ENCODE peak calls at places on chromosomes 2 and 18, in eight cellular contexts. O is mesenteric fat pad, T is tibial artery, N is brain pericyte, B is GM03348, J is NCI-H1092, S is T-cell, Q is WTC11. I is an unnamed sample.

GRCh38 chr2:65186872-65187851 is 40.5 kb upstream of the ACTR2 start:
- DNase-seq in O (no peak), T (peak), N (peak), B (peak), J (peak), S (peak), Q (peak), I (peak)

GRCh38 chr18:55406374-55407045 is 181.5 kb downstream of the TCF4 start:
- DNase-seq in O (no peak), T (no peak), N (no peak), B (no peak), J (peak), S (no peak), Q (no peak), I (no peak)

GRCh38 chr2:121102949-121103348 is 182.1 kb downstream of the TFCP2L1 start:
- DNase-seq in O (no peak), T (no peak), N (no peak), B (no peak), J (no peak), S (no peak), Q (no peak), I (no peak)

GRCh38 chr2:241094172-241094571 is 7.9 kb downstream of the MTERF4 start:
- DNase-seq in O (peak), T (no peak), N (no peak), B (no peak), J (no peak), S (no peak), Q (no peak), I (no peak)

GRCh38 chr2:119694994-119695521 is 16.1 kb downstream of the TMEM177 start:
- DNase-seq in O (no peak), T (no peak), N (no peak), B (peak), J (peak), S (peak), Q (no peak), I (peak)

GRCh38 chr2:201109186-201109585 is 6.8 kb upstream of the CFLAR start:
- DNase-seq in O (peak), T (no peak), N (no peak), B (no peak), J (no peak), S (no peak), Q (no peak), I (no peak)

GRCh38 chr2:52474091-52474490 is 1293.5 kb upstream of the CHAC2 start:
- DNase-seq in O (no peak), T (no peak), N (no peak), B (no peak), J (no peak), S (no peak), Q (no peak), I (peak)

GRCh38 chr2:128984066-128984465 is 665.4 kb upstream of the HS6ST1 start:
- DNase-seq in O (no peak), T (no peak), N (no peak), B (no peak), J (no peak), S (no peak), Q (no peak), I (no peak)

GRCh38 chr2:119699016-119699606 is 20.1 kb downstream of the TMEM177 start:
- DNase-seq in O (no peak), T (no peak), N (no peak), B (no peak), J (no peak), S (no peak), Q (no peak), I (no peak)

GRCh38 chr2:953975-954686 is 3.5 kb downstream of the SNTG2 start:
- DNase-seq in O (no peak), T (no peak), N (no peak), B (peak), J (no peak), S (no peak), Q (no peak), I (no peak)

GRCh38 chr2:3622967-3623366 is 28.1 kb downstream of the COLEC11 start:
- DNase-seq in O (no peak), T (no peak), N (no peak), B (no peak), J (no peak), S (no peak), Q (no peak), I (no peak)

GRCh38 chr18:47404845-47405244 is 153.4 kb upstream of the SKOR2 start:
- DNase-seq in O (no peak), T (no peak), N (no peak), B (no peak), J (no peak), S (no peak), Q (no peak), I (no peak)

GRCh38 chr2:43941359-43941758 is 54.4 kb downstream of the LRPPRC start:
- DNase-seq in O (no peak), T (no peak), N (no peak), B (no peak), J (no peak), S (no peak), Q (no peak), I (no peak)

GRCh38 chr18:11310476-11311086 is 161.2 kb upstream of the PIEZO2 start:
- DNase-seq in O (no peak), T (no peak), N (no peak), B (peak), J (no peak), S (no peak), Q (peak), I (peak)

GRCh38 chr2:20148841-20149702 is 75.9 kb downstream of the SDC1 start:
- DNase-seq in O (peak), T (no peak), N (no peak), B (peak), J (no peak), S (no peak), Q (no peak), I (no peak)